ENCODE peak calls at places on chromosomes 13 and 19, in six cellular contexts. V is pancreas, T is IMR-90, P is breast epithelium, Y is cardiac fibroblast, X is PC-3. Q is an unnamed sample.

GRCh38 chr19:36526581-36526980 is 1.5 kb downstream of the ZNF260 start:
- DNase-seq in V (no peak), T (no peak), P (no peak), Y (peak; percentile 39), X (no peak), Q (no peak)

GRCh38 chr13:48334534-48335127 is 31.1 kb downstream of the RB1 start:
- DNase-seq in V (no peak), T (peak; percentile 45), P (no peak), Y (peak; percentile 68), X (peak; percentile 49), Q (peak; percentile 60)

GRCh38 chr13:46469064-46469463 is 82.0 kb upstream of the RUBCNL start:
- DNase-seq in V (no peak), T (no peak), P (no peak), Y (peak; percentile 49), X (peak; percentile 26), Q (peak; percentile 63)

GRCh38 chr19:9140159-9140874 is at the start of gene ZNF317:
- DNase-seq in V (peak; percentile 94), T (peak; percentile 88), P (peak; percentile 91), Y (peak; percentile 94), X (peak; percentile 97), Q (peak; percentile 86)

GRCh38 chr13:50386527-50387123 is 371.4 kb downstream of the KCNRG start:
- DNase-seq in V (no peak), T (peak; percentile 82), P (no peak), Y (peak; percentile 23), X (peak; percentile 12), Q (peak; percentile 73)

GRCh38 chr13:101612736-101613135 is 160.3 kb downstream of the ITGBL1 start:
- DNase-seq in V (no peak), T (no peak), P (no peak), Y (peak; percentile 17), X (no peak), Q (no peak)

GRCh38 chr19:43438291-43439162 is 23.8 kb downstream of the TEX101 start:
- DNase-seq in V (no peak), T (peak; percentile 67), P (no peak), Y (peak; percentile 64), X (peak; percentile 67), Q (peak; percentile 86)

GRCh38 chr13:50208826-50209335 is 193.6 kb downstream of the KCNRG start:
- DNase-seq in V (peak; percentile 53), T (peak; percentile 76), P (no peak), Y (peak; percentile 91), X (peak; percentile 30), Q (peak; percentile 57)

GRCh38 chr13:30763786-30764440 is 28.6 kb downstream of the ALOX5AP start:
- DNase-seq in V (no peak), T (peak; percentile 39), P (no peak), Y (peak; percentile 63), X (peak; percentile 31), Q (no peak)

GRCh38 chr19:27746691-27747380 is 1466.1 kb downstream of the UQCRFS1 start:
- DNase-seq in V (no peak), T (peak; percentile 1), P (peak; percentile 18), Y (peak; percentile 5), X (peak; percentile 12), Q (peak; percentile 10)

GRCh38 chr19:1856698-1857603 is 6.4 kb downstream of the KLF16 start:
- DNase-seq in V (peak; percentile 80), T (peak; percentile 70), P (peak; percentile 78), Y (peak; percentile 87), X (peak; percentile 44), Q (peak; percentile 85)

GRCh38 chr19:20247016-20247683 is 80.1 kb downstream of the ZNF486 start:
- DNase-seq in V (peak; percentile 45), T (no peak), P (no peak), Y (peak; percentile 34), X (peak; percentile 5), Q (no peak)

GRCh38 chr13:44760434-44760833 is 184.3 kb upstream of the TSC22D1 start:
- DNase-seq in V (no peak), T (no peak), P (no peak), Y (no peak), X (no peak), Q (no peak)

GRCh38 chr19:15154002-15154612 is 46.7 kb downstream of the NOTCH3 start:
- DNase-seq in V (no peak), T (peak; percentile 53), P (no peak), Y (peak; percentile 72), X (peak; percentile 74), Q (no peak)

GRCh38 chr19:18942692-18943091 is 1.7 kb upstream of the HOMER3 start:
- DNase-seq in V (no peak), T (no peak), P (no peak), Y (no peak), X (no peak), Q (no peak)

GRCh38 chr19:53998223-53998622 is 6.8 kb downstream of the CACNG6 start:
- DNase-seq in V (no peak), T (no peak), P (no peak), Y (no peak), X (no peak), Q (no peak)

GRCh38 chr13:102846261-102847015 is 606 bp downstream of the ERCC5 start:
- DNase-seq in V (peak; percentile 34), T (peak; percentile 30), P (no peak), Y (peak; percentile 55), X (peak; percentile 34), Q (no peak)

GRCh38 chr13:109744512-109745051 is 41.8 kb downstream of the IRS2 start:
- DNase-seq in V (no peak), T (peak; percentile 92), P (no peak), Y (peak; percentile 86), X (peak; percentile 71), Q (peak; percentile 80)

GRCh38 chr19:55161571-55162322 is 4.2 kb upstream of the TNNI3 start:
- DNase-seq in V (no peak), T (no peak), P (no peak), Y (no peak), X (no peak), Q (no peak)
- H3K4me3 ChIP-seq in V (no peak overlapping the region), T (no peak overlapping the region), P (no peak overlapping the region), Y (no peak overlapping the region), X (no peak overlapping the region), Q (no peak overlapping the region)

GRCh38 chr13:96792736-96793444 is 201.4 kb downstream of the OXGR1 start:
- DNase-seq in V (peak; percentile 43), T (no peak), P (no peak), Y (peak; percentile 44), X (no peak), Q (no peak)

GRCh38 chr13:96792188-96792587 is 202.1 kb downstream of the OXGR1 start:
- DNase-seq in V (no peak), T (no peak), P (no peak), Y (no peak), X (no peak), Q (no peak)

DNA sequence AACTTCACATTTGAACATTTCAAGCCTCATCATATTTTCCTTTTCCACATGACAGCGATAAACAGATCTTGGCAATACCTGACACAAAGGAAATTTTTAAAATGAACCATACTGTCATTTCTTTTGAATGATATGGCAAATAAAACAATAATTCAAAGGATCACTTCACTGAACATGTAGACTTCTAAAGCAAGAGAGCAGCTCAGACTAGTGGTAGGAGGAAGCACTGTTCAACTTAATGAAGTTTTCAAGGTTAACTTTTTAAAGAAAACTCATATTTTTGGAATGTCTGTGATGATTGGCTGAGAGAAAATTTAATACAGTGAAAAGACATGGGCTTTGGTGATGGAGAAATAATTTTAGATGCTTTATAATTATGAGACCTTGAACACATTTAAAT is 198.0 kb downstream of the OXGR1 start:
- DNase-seq in V (no peak), T (no peak), P (no peak), Y (peak; percentile 44), X (peak; percentile 6), Q (no peak)
- TF ChIP-seq CTCF in V (no peak), T (no peak), P (no peak), Y (peak; percentile 60), X (peak; percentile 45), Q (no peak)

GRCh38 chr13:23182142-23182541 is 1.4 kb downstream of the SGCG start:
- DNase-seq in V (no peak), T (no peak), P (no peak), Y (no peak), X (no peak), Q (no peak)

GRCh38 chr13:23183292-23183691 is 2.5 kb downstream of the SGCG start:
- DNase-seq in V (no peak), T (no peak), P (no peak), Y (no peak), X (no peak), Q (no peak)

GRCh38 chr13:23175920-23176319 is 4.9 kb upstream of the SGCG start:
- DNase-seq in V (no peak), T (peak; percentile 11), P (no peak), Y (peak; percentile 29), X (peak; percentile 29), Q (peak; percentile 31)

GRCh38 chr13:23185542-23185941 is 4.8 kb downstream of the SGCG start:
- DNase-seq in V (no peak), T (no peak), P (no peak), Y (no peak), X (no peak), Q (no peak)

DNA sequence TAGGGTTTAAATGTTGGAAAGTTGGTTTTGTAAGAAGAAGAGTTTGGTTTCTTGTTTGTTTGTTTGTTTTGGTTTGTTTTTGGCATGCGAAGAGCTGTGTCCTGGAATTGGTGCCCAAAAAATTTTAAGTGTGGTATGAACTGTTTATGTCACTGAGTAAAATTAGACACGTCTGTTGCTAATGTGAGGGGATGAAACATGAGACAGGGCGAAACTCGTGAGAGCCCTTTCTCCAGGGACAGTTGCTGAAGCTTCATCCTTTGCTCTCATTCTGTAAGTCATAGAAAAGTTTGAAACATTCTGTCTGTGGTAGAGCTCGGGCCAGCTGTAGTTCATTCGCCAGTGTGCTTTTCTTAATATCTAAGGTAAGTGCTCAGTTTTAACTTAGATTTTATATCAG is at the start of gene SGCG:
- DNase-seq in V (no peak), T (no peak), P (no peak), Y (no peak), X (no peak), Q (no peak)
- H3K4me3 ChIP-seq in V (no peak within 1 kb of the TSS), T (no peak within 1 kb of the TSS), P (no peak within 1 kb of the TSS), Y (no peak within 1 kb of the TSS), X (no peak within 1 kb of the TSS), Q (no peak within 1 kb of the TSS)

GRCh38 chr13:106100261-106100919 is 435.1 kb downstream of the EFNB2 start:
- DNase-seq in V (no peak), T (no peak), P (no peak), Y (no peak), X (peak; percentile 72), Q (no peak)
- TF ChIP-seq CTCF in V (no peak), T (no peak), P (no peak), Y (no peak), X (no peak), Q (no peak)

GRCh38 chr13:27172495-27172842 is 858 bp upstream of the USP12 start:
- DNase-seq in V (no peak), T (peak; percentile 63), P (no peak), Y (no peak), X (peak; percentile 43), Q (peak; percentile 75)
- H3K4me3 ChIP-seq in V (peak overlapping the region; percentile 81), T (peak overlapping the region; percentile 64), P (peak overlapping the region; percentile 99), Y (peak overlapping the region; percentile 71), X (peak overlapping the region; percentile 87), Q (peak overlapping the region; percentile 60)

GRCh38 chr13:41605319-41606285 is 148.3 kb downstream of the RGCC start:
- DNase-seq in V (no peak), T (no peak), P (no peak), Y (no peak), X (no peak), Q (no peak)
- TF ChIP-seq CTCF in V (no peak), T (no peak), P (no peak), Y (no peak), X (no peak), Q (no peak)

Q was measured in foreskin fibroblast.